ENCODE peak calls at places on chromosomes 16 and 17, in five cellular contexts. Z, Q, K, V and X are unnamed samples.

GRCh38 chr17:27086526-27086925 is 207.4 kb upstream of the WSB1 start:
- DNase-seq in Z (no peak), Q (no peak), K (no peak), V (no peak), X (no peak)

GRCh38 chr16:16014329-16015224 is 65.2 kb downstream of the ABCC1 start:
- DNase-seq in Z (no peak), Q (peak; percentile 47), K (no peak), V (peak; percentile 62), X (no peak)

GRCh38 chr17:29968271-29968670 is 26.8 kb downstream of the EFCAB5 start:
- DNase-seq in Z (no peak), Q (no peak), K (no peak), V (peak; percentile 23), X (no peak)

GRCh38 chr17:75753514-75754377 is 11.2 kb downstream of the GALK1 start:
- DNase-seq in Z (no peak), Q (peak; percentile 83), K (peak; percentile 97), V (peak; percentile 56), X (peak; percentile 84)

GRCh38 chr16:3113765-3114479 is 1.5 kb downstream of the ZNF205 start:
- DNase-seq in Z (no peak), Q (no peak), K (peak; percentile 67), V (peak; percentile 56), X (no peak)

GRCh38 chr17:82837586-82838320 is 2.1 kb downstream of the ZNF750 start:
- DNase-seq in Z (no peak), Q (no peak), K (no peak), V (no peak), X (no peak)

GRCh38 chr17:37476431-37477130 is 13.1 kb upstream of the DUSP14 start:
- DNase-seq in Z (no peak), Q (no peak), K (no peak), V (peak; percentile 55), X (peak; percentile 44)

GRCh38 chr16:77273-77806 is 685 bp upstream of the MPG start:
- DNase-seq in Z (no peak), Q (peak; percentile 73), K (peak; percentile 93), V (peak; percentile 61), X (peak; percentile 84)

GRCh38 chr17:65750678-65751077 is 189.2 kb upstream of the AXIN2 start:
- DNase-seq in Z (peak; percentile 12), Q (peak; percentile 81), K (no peak), V (peak; percentile 89), X (no peak)

GRCh38 chr16:11254913-11255736 is 879 bp downstream of the SOCS1 start:
- DNase-seq in Z (no peak), Q (peak; percentile 63), K (peak; percentile 73), V (peak; percentile 34), X (no peak)

GRCh38 chr17:32495347-32496253 is 8.8 kb downstream of the CDK5R1 start:
- DNase-seq in Z (no peak), Q (peak; percentile 78), K (peak; percentile 62), V (peak; percentile 30), X (no peak)

GRCh38 chr17:67585077-67585602 is 132.6 kb upstream of the NOL11 start:
- DNase-seq in Z (no peak), Q (no peak), K (no peak), V (peak; percentile 40), X (peak; percentile 22)

GRCh38 chr16:67767953-67768352 is 38.4 kb downstream of the RANBP10 start:
- DNase-seq in Z (no peak), Q (no peak), K (no peak), V (peak; percentile 88), X (no peak)

GRCh38 chr16:1642148-1642547 is 30.0 kb downstream of the CRAMP1 start:
- DNase-seq in Z (no peak), Q (no peak), K (no peak), V (no peak), X (no peak)

GRCh38 chr17:79024901-79025737 is 1.1 kb downstream of the C1QTNF1 start:
- DNase-seq in Z (no peak), Q (no peak), K (peak; percentile 68), V (no peak), X (no peak)

GRCh38 chr17:49471089-49471683 is 23.9 kb upstream of the NGFR start:
- DNase-seq in Z (no peak), Q (no peak), K (peak; percentile 84), V (no peak), X (peak; percentile 64)

GRCh38 chr16:12315330-12316138 is 339.0 kb downstream of the SNX29 start:
- DNase-seq in Z (no peak), Q (no peak), K (no peak), V (no peak), X (no peak)

GRCh38 chr17:57881143-57881542 is 31.3 kb upstream of the MRPS23 start:
- DNase-seq in Z (no peak), Q (no peak), K (no peak), V (peak; percentile 89), X (no peak)

GRCh38 chr16:3508736-3509135 is 7.9 kb downstream of the CLUAP1 start:
- DNase-seq in Z (no peak), Q (no peak), K (no peak), V (no peak), X (no peak)

GRCh38 chr17:67441052-67441738 is 64.1 kb downstream of the PITPNC1 start:
- DNase-seq in Z (no peak), Q (no peak), K (no peak), V (peak; percentile 88), X (peak; percentile 46)

GRCh38 chr16:80915079-80915450 is 91.6 kb downstream of the CMC2 start:
- DNase-seq in Z (no peak), Q (no peak), K (no peak), V (no peak), X (no peak)

GRCh38 chr17:17435323-17435722 is 41.5 kb upstream of the MED9 start:
- DNase-seq in Z (no peak), Q (no peak), K (no peak), V (peak; percentile 99), X (no peak)